ENCODE peak calls at places on chromosomes 16 and 17, in five cellular contexts. One of them, this sample, is unnamed.

GRCh38 chr17:82358467-82359350 is at the start of gene TEX19:
- DNase-seq in HepG2: no peak
- DNase-seq in H1: no peak
- DNase-seq in K562: peak; percentile 60
- DNase-seq in GM12878: no peak
- DNase-seq in this sample: peak; percentile 72

GRCh38 chr17:66165537-66166123 is 26.3 kb downstream of the CEP112 start:
- DNase-seq in K562: peak; percentile 59
- DNase-seq in HepG2: peak; percentile 67
- DNase-seq in GM12878: peak; percentile 5
- DNase-seq in H1: no peak
- DNase-seq in this sample: peak; percentile 78

GRCh38 chr16:85398050-85398451 is 215.1 kb upstream of the GSE1 start:
- DNase-seq in HepG2: no peak
- DNase-seq in H1: no peak
- DNase-seq in GM12878: no peak
- DNase-seq in K562: no peak
- DNase-seq in this sample: no peak

GRCh38 chr17:978110-979093 is 1.2 kb downstream of the NXN start:
- DNase-seq in K562: no peak
- DNase-seq in HepG2: no peak
- DNase-seq in GM12878: no peak
- DNase-seq in H1: no peak
- DNase-seq in this sample: peak; percentile 69

GRCh38 chr16:31833047-31833446 is 40.6 kb upstream of the ZNF267 start:
- DNase-seq in H1: no peak
- DNase-seq in GM12878: no peak
- DNase-seq in K562: no peak
- DNase-seq in HepG2: no peak
- DNase-seq in this sample: no peak

GRCh38 chr16:85616608-85617311 is 3.6 kb downstream of the GSE1 start:
- DNase-seq in K562: peak; percentile 85
- DNase-seq in HepG2: no peak
- DNase-seq in H1: no peak
- DNase-seq in GM12878: peak; percentile 51
- DNase-seq in this sample: peak; percentile 45

GRCh38 chr16:67110136-67110847 is 551 bp downstream of the PHAF1 start:
- DNase-seq in K562: no peak
- DNase-seq in HepG2: no peak
- DNase-seq in GM12878: no peak
- DNase-seq in H1: no peak
- DNase-seq in this sample: no peak

GRCh38 chr17:39235555-39236221 is 9.9 kb upstream of the STAC2 start:
- DNase-seq in HepG2: peak; percentile 60
- DNase-seq in K562: peak; percentile 87
- DNase-seq in H1: peak; percentile 49
- DNase-seq in GM12878: peak; percentile 24
- DNase-seq in this sample: peak; percentile 80

GRCh38 chr16:85569615-85570212 is 43.4 kb upstream of the GSE1 start:
- DNase-seq in HepG2: no peak
- DNase-seq in H1: no peak
- DNase-seq in GM12878: peak; percentile 74
- DNase-seq in K562: peak; percentile 89
- DNase-seq in this sample: peak; percentile 65

GRCh38 chr17:40329981-40330794 is 21.2 kb downstream of the RARA start:
- DNase-seq in H1: no peak
- DNase-seq in K562: no peak
- DNase-seq in GM12878: no peak
- DNase-seq in HepG2: no peak
- DNase-seq in this sample: peak; percentile 67

GRCh38 chr17:36525888-36526287 is 8.8 kb downstream of the MYO19 start:
- DNase-seq in K562: no peak
- DNase-seq in H1: no peak
- DNase-seq in GM12878: no peak
- DNase-seq in HepG2: no peak
- DNase-seq in this sample: no peak

GRCh38 chr16:69326172-69326873 is 4.1 kb downstream of the PDF start:
- DNase-seq in K562: no peak
- DNase-seq in HepG2: peak; percentile 94
- DNase-seq in GM12878: no peak
- DNase-seq in H1: no peak
- DNase-seq in this sample: no peak

GRCh38 chr17:39755550-39756375 is 18.0 kb downstream of the GRB7 start:
- DNase-seq in HepG2: peak; percentile 23
- DNase-seq in H1: no peak
- DNase-seq in GM12878: peak; percentile 84
- DNase-seq in K562: no peak
- DNase-seq in this sample: no peak

GRCh38 chr16:89536886-89537548 is 23.5 kb upstream of the RPL13 start:
- DNase-seq in H1: no peak
- DNase-seq in HepG2: no peak
- DNase-seq in K562: no peak
- DNase-seq in GM12878: no peak
- DNase-seq in this sample: no peak

GRCh38 chr17:65230040-65230439 is 92.9 kb downstream of the RGS9 start:
- DNase-seq in GM12878: no peak
- DNase-seq in HepG2: no peak
- DNase-seq in K562: peak; percentile 40
- DNase-seq in H1: no peak
- DNase-seq in this sample: no peak

GRCh38 chr17:19933221-19933620 is 44.4 kb downstream of the AKAP10 start:
- DNase-seq in HepG2: no peak
- DNase-seq in K562: no peak
- DNase-seq in GM12878: no peak
- DNase-seq in H1: no peak
- DNase-seq in this sample: no peak

GRCh38 chr16:20884240-20884556 is 16.0 kb downstream of the DCUN1D3 start:
- DNase-seq in H1: no peak
- DNase-seq in GM12878: no peak
- DNase-seq in HepG2: peak; percentile 56
- DNase-seq in K562: no peak
- DNase-seq in this sample: no peak

GRCh38 chr16:20886320-20886719 is 13.8 kb downstream of the DCUN1D3 start:
- DNase-seq in HepG2: no peak
- DNase-seq in GM12878: no peak
- DNase-seq in H1: no peak
- DNase-seq in K562: no peak
- DNase-seq in this sample: no peak

GRCh38 chr16:20887207-20887606 is 13.0 kb downstream of the DCUN1D3 start:
- DNase-seq in H1: no peak
- DNase-seq in HepG2: no peak
- DNase-seq in K562: no peak
- DNase-seq in GM12878: no peak
- DNase-seq in this sample: no peak

GRCh38 chr16:20894388-20894787 is 5.8 kb downstream of the DCUN1D3 start:
- DNase-seq in H1: no peak
- DNase-seq in GM12878: no peak
- DNase-seq in HepG2: peak; percentile 46
- DNase-seq in K562: no peak
- DNase-seq in this sample: no peak

DNA sequence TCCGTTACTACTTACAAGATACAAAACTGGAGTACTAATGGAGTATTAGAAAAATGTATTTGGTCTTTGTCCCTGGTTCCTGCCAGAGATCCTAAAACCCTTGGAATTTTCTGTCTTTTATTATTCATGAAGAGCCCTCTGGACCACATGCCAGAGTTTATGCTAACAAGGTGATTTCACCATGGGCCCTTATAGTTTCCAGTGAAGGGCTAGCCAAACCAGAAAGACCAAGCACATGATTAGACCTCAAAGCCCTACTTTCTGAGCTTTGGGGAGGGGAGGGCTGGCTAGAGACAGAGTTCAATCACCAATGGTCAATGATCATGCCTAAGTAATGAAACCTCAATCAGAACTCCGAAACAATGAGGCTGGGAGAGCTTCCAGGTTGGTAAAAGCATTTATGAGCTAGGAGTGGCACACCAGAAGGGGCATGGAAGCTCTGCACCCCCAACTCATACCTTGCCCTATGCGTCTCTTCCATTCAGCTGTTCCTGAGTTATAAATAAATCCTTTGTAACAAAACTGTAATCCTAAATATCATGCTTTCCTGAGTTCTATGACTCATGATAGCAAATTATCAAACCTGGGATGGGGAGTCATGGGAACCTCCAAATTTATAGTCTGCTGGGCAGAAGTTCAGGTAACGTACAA is 10.4 kb downstream of the DCUN1D3 start:
- DNase-seq in K562: no peak
- DNase-seq in HepG2: no peak
- DNase-seq in H1: no peak
- DNase-seq in GM12878: no peak
- DNase-seq in this sample: no peak
- TF ChIP-seq YY1 in K562: no peak
- TF ChIP-seq YY1 in HepG2: no peak
- TF ChIP-seq YY1 in H1: no peak
- TF ChIP-seq YY1 in GM12878: no peak
- TF ChIP-seq YY1 in this sample: no peak

GRCh38 chr16:27220991-27221390 is 17.7 kb downstream of the KDM8 start:
- DNase-seq in HepG2: no peak
- DNase-seq in H1: no peak
- DNase-seq in GM12878: no peak
- DNase-seq in K562: no peak
- DNase-seq in this sample: no peak

GRCh38 chr16:27222499-27223225 is 19.3 kb downstream of the KDM8 start:
- DNase-seq in GM12878: no peak
- DNase-seq in HepG2: no peak
- DNase-seq in K562: no peak
- DNase-seq in H1: no peak
- DNase-seq in this sample: peak; percentile 51

GRCh38 chr16:27220527-27220926 is 17.2 kb downstream of the KDM8 start:
- DNase-seq in GM12878: no peak
- DNase-seq in H1: no peak
- DNase-seq in K562: no peak
- DNase-seq in HepG2: no peak
- DNase-seq in this sample: no peak

GRCh38 chr16:27223226-27223610 is 19.9 kb downstream of the KDM8 start:
- DNase-seq in HepG2: no peak
- DNase-seq in H1: no peak
- DNase-seq in K562: no peak
- DNase-seq in GM12878: no peak
- DNase-seq in this sample: no peak

DNA sequence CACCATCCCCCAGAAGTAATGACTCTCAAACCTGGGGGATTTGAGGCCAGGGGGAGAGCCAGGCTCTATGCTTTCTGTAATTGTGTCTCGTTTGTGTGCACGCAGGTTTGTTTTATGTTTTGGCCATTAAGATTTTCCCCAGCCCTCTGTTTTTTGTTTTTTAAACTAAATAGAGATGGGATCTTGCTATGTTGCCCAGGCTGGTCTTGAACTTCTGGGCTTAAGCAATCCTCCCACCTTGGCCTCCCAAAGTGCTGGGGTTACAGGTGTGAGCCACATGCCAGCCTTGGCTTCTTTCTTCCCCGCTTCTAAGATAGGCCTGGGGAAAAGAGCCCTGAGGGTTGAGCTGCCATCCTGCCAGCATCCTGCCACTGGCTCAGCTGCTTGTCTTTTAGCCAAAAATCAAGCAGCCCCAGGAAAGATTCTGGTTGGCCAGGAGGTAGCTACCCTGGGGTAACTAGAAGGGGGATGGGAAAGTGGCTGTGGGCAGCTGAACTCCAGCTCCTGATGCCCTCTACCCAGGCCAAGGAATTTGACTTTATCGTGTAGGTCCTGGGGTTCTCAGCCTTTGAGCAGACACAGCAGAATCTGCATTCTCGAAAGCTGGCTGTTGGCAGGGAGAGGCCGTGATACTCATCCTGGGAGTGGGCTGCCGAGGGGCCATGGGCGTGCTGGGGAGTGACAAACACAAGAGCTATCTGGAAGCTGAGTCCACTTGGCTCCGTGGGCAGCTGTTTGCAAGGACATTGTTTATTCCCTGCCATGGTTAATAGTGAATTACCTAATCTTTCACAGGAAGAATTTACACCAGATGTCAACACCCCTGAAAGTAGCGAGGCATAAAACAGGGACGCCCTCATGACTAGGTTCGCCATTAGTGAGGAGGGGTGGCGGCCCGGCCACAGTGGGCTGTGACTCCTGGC is 18.5 kb downstream of the KDM8 start:
- DNase-seq in H1: no peak
- DNase-seq in K562: no peak
- DNase-seq in HepG2: no peak
- DNase-seq in GM12878: no peak
- DNase-seq in this sample: no peak
- TF ChIP-seq CHD2 in H1: no peak
- TF ChIP-seq CHD2 in K562: no peak
- TF ChIP-seq CHD2 in HepG2: no peak
- TF ChIP-seq CHD2 in GM12878: no peak
- TF ChIP-seq CHD2 in this sample: no peak

GRCh38 chr17:76467809-76468633 is 618 bp downstream of the AANAT start:
- DNase-seq in H1: no peak
- DNase-seq in GM12878: no peak
- DNase-seq in K562: no peak
- DNase-seq in HepG2: no peak
- DNase-seq in this sample: no peak
- TF ChIP-seq YY1 in H1: no peak
- TF ChIP-seq YY1 in GM12878: no peak
- TF ChIP-seq YY1 in K562: no peak
- TF ChIP-seq YY1 in HepG2: no peak
- TF ChIP-seq YY1 in this sample: no peak

GRCh38 chr16:61929801-61930200 is 106.4 kb downstream of the CDH8 start:
- DNase-seq in HepG2: no peak
- DNase-seq in K562: no peak
- DNase-seq in H1: no peak
- DNase-seq in GM12878: no peak
- DNase-seq in this sample: no peak
- TF ChIP-seq CHD2 in HepG2: no peak
- TF ChIP-seq CHD2 in K562: no peak
- TF ChIP-seq CHD2 in H1: no peak
- TF ChIP-seq CHD2 in GM12878: no peak
- TF ChIP-seq CHD2 in this sample: no peak

DNA sequence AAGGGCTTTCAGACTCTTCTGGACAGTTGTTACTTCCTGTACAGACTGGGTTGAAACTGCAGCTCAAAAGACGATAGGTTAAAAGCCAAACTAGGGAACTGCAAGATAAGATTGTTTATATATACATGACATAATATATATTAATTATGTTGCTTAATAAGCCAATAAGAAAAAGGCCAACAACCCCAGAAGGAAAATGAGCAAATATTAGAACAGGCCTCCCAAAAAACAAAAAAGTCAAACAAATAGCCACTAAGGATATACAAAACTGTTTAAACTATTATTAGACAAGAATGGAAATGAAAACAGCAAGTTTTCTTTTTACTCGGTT is 495 bp upstream of the CMTR2 start:
- DNase-seq in H1: no peak
- DNase-seq in K562: no peak
- DNase-seq in GM12878: no peak
- DNase-seq in HepG2: no peak
- DNase-seq in this sample: no peak
- TF ChIP-seq YY1 in H1: no peak
- TF ChIP-seq YY1 in K562: no peak
- TF ChIP-seq YY1 in GM12878: no peak
- TF ChIP-seq YY1 in HepG2: no peak
- TF ChIP-seq YY1 in this sample: no peak

GRCh38 chr17:79937981-79938695 is 97.5 kb downstream of the TBC1D16 start:
- DNase-seq in GM12878: no peak
- DNase-seq in HepG2: no peak
- DNase-seq in K562: no peak
- DNase-seq in H1: no peak
- DNase-seq in this sample: peak; percentile 80
- TF ChIP-seq CHD2 in GM12878: no peak
- TF ChIP-seq CHD2 in HepG2: no peak
- TF ChIP-seq CHD2 in K562: no peak
- TF ChIP-seq CHD2 in H1: no peak
- TF ChIP-seq CHD2 in this sample: no peak

This sample was measured in SK-N-SH.